ENCODE peak calls at places on chromosomes 1 and 21, in five cellular contexts. B is left cardiac atrium, X is Calu3, P is Kasumi-1, A is T follicular helper cell. T is an unnamed sample.

GRCh38 chr1:228337031-228337564 is 69.5 kb downstream of the TRIM11 start:
- DNase-seq in B (no peak), X (peak; percentile 0), P (no peak), A (no peak), T (no peak)

GRCh38 chr1:209756608-209757445 is 974 bp downstream of the TRAF3IP3 start:
- DNase-seq in B (peak; percentile 23), X (no peak), P (peak; percentile 22), A (peak; percentile 11), T (peak; percentile 39)

GRCh38 chr1:160239582-160240299 is 22.6 kb downstream of the DCAF8 start:
- DNase-seq in B (no peak), X (no peak), P (no peak), A (no peak), T (no peak)

GRCh38 chr1:6028042-6028895 is 17.4 kb upstream of the KCNAB2 start:
- DNase-seq in B (no peak), X (no peak), P (peak; percentile 94), A (peak; percentile 39), T (peak; percentile 53)

GRCh38 chr1:155940993-155941844 is at the start of gene RXFP4:
- DNase-seq in B (peak; percentile 46), X (peak; percentile 76), P (peak; percentile 53), A (no peak), T (no peak)

GRCh38 chr1:6257541-6258069 is 3.3 kb downstream of the GPR153 start:
- DNase-seq in B (no peak), X (no peak), P (no peak), A (no peak), T (no peak)

GRCh38 chr21:44537930-44538911 is 1.8 kb downstream of the KRTAP10-1 start:
- DNase-seq in B (no peak), X (no peak), P (no peak), A (no peak), T (no peak)

GRCh38 chr1:151703813-151704212 is 12.8 kb downstream of the CELF3 start:
- DNase-seq in B (no peak), X (no peak), P (no peak), A (no peak), T (no peak)

GRCh38 chr21:46092026-46092764 is 5.7 kb upstream of the COL6A2 start:
- DNase-seq in B (peak; percentile 72), X (no peak), P (no peak), A (no peak), T (no peak)

GRCh38 chr1:47998396-47998990 is 1.3 kb upstream of the TRABD2B start:
- DNase-seq in B (no peak), X (no peak), P (no peak), A (no peak), T (no peak)

GRCh38 chr21:39144191-39144590 is 39.1 kb downstream of the PSMG1 start:
- DNase-seq in B (no peak), X (no peak), P (no peak), A (no peak), T (no peak)

GRCh38 chr21:39681257-39681656 is 63.7 kb upstream of the IGSF5 start:
- DNase-seq in B (no peak), X (no peak), P (no peak), A (no peak), T (no peak)

GRCh38 chr1:190258003-190258402 is 219.7 kb downstream of the BRINP3 start:
- DNase-seq in B (no peak), X (no peak), P (no peak), A (no peak), T (no peak)

GRCh38 chr1:174413632-174414031 is 34.1 kb upstream of the GPR52 start:
- DNase-seq in B (no peak), X (no peak), P (no peak), A (no peak), T (no peak)

GRCh38 chr1:93734999-93735398 is 53.4 kb upstream of the BCAR3 start:
- DNase-seq in B (no peak), X (peak; percentile 22), P (no peak), A (no peak), T (no peak)

GRCh38 chr1:52111492-52111891 is 30.4 kb upstream of the ZFYVE9 start:
- DNase-seq in B (no peak), X (no peak), P (peak; percentile 73), A (no peak), T (no peak)

GRCh38 chr1:154759196-154759595 is 110.9 kb downstream of the KCNN3 start:
- DNase-seq in B (no peak), X (no peak), P (no peak), A (no peak), T (peak; percentile 40)

GRCh38 chr1:65229201-65229600 is 80.1 kb upstream of the DNAJC6 start:
- DNase-seq in B (no peak), X (no peak), P (no peak), A (no peak), T (no peak)

GRCh38 chr1:109113787-109114568 is at the start of gene ELAPOR1:
- DNase-seq in B (peak; percentile 56), X (peak; percentile 12), P (no peak), A (peak; percentile 87), T (peak; percentile 86)

GRCh38 chr1:116870322-116870721 is 39.4 kb upstream of the PTGFRN start:
- DNase-seq in B (no peak), X (no peak), P (no peak), A (no peak), T (no peak)

GRCh38 chr1:196393742-196394141 is 214.5 kb downstream of the KCNT2 start:
- DNase-seq in B (peak; percentile 48), X (no peak), P (no peak), A (no peak), T (no peak)

GRCh38 chr21:17454315-17455027 is 58.4 kb upstream of the CXADR start:
- DNase-seq in B (peak; percentile 58), X (no peak), P (peak; percentile 29), A (no peak), T (peak; percentile 1)

GRCh38 chr21:32383812-32384211 is 9.0 kb downstream of the URB1 start:
- DNase-seq in B (no peak), X (no peak), P (no peak), A (no peak), T (no peak)

GRCh38 chr21:44300262-44300959 is 558 bp downstream of the PFKL start:
- DNase-seq in B (peak; percentile 87), X (peak; percentile 67), P (peak; percentile 38), A (peak; percentile 43), T (peak; percentile 22)

GRCh38 chr1:234408757-234409156 is 35.5 kb downstream of the COA6 start:
- DNase-seq in B (no peak), X (no peak), P (no peak), A (peak; percentile 51), T (peak; percentile 59)

GRCh38 chr1:191206808-191207207 is 729.1 kb upstream of the BRINP3 start:
- DNase-seq in B (no peak), X (peak; percentile 22), P (no peak), A (no peak), T (no peak)

GRCh38 chr1:14787604-14788003 is 189.1 kb downstream of the KAZN start:
- DNase-seq in B (no peak), X (peak; percentile 55), P (no peak), A (no peak), T (no peak)

GRCh38 chr1:44380666-44381177 is 24.3 kb upstream of the RNF220 start:
- DNase-seq in B (no peak), X (no peak), P (no peak), A (no peak), T (no peak)

GRCh38 chr1:192880191-192880590 is 71.4 kb downstream of the RGS2 start:
- DNase-seq in B (no peak), X (no peak), P (no peak), A (no peak), T (no peak)

GRCh38 chr1:76950306-76950705 is 83.0 kb downstream of the ST6GALNAC5 start:
- DNase-seq in B (no peak), X (no peak), P (no peak), A (no peak), T (no peak)

GRCh38 chr1:214638997-214639396 is 36.0 kb downstream of the CENPF start:
- DNase-seq in B (no peak), X (no peak), P (no peak), A (no peak), T (no peak)

GRCh38 chr1:86507935-86508582 is 38.8 kb upstream of the CLCA4 start:
- DNase-seq in B (peak; percentile 24), X (peak; percentile 5), P (peak; percentile 54), A (no peak), T (no peak)

GRCh38 chr1:74995848-74996247 is 138.3 kb upstream of the LHX8 start:
- DNase-seq in B (no peak), X (no peak), P (no peak), A (no peak), T (no peak)

GRCh38 chr1:26360051-26360806 is 6.3 kb upstream of the CRYBG2 start:
- DNase-seq in B (no peak), X (no peak), P (no peak), A (peak; percentile 36), T (no peak)

GRCh38 chr1:235875236-235875635 is 8.5 kb upstream of the LYST start:
- DNase-seq in B (no peak), X (no peak), P (no peak), A (no peak), T (no peak)

GRCh38 chr1:45246760-45247159 is 40.4 kb upstream of the ZSWIM5 start:
- DNase-seq in B (no peak), X (no peak), P (no peak), A (no peak), T (no peak)

GRCh38 chr1:149884433-149885363 is 14.7 kb upstream of the BOLA1 start:
- DNase-seq in B (no peak), X (peak; percentile 24), P (peak; percentile 81), A (no peak), T (no peak)

GRCh38 chr1:153723687-153724086 is 4.2 kb upstream of the INTS3 start:
- DNase-seq in B (no peak), X (no peak), P (no peak), A (no peak), T (no peak)